ENCODE peak calls at places on chromosomes 12 and 14, in six cellular contexts. T is stimulated activated CD4-positive, alpha-beta T cell treated with anti-CD3 and anti-CD28 coated beads, Interleukin-12 subunit alpha, Interleukin-12 subunit beta, amount 100 ng/mL, for 48 hours; R is amniotic stem cell; Z is mesendoderm; M is glutamatergic neuron; P is Daoy. G is an unnamed sample.
A peak's percentile ranks its signal among the peaks of the same experiment; 100 is the strongest.

GRCh38 chr12:108826115-108826806 is 31.1 kb downstream of the SSH1 start:
- DNase-seq in T (no peak), R (peak; percentile 72), M (no peak), P (peak; percentile 90), Z (peak; percentile 51), G (peak; percentile 65)

GRCh38 chr12:108449478-108449877 is 65.6 kb upstream of the FICD start:
- DNase-seq in T (no peak), P (no peak), R (no peak), M (no peak), Z (peak; percentile 13), G (no peak)

GRCh38 chr12:131364903-131365820 is 345.7 kb upstream of the SFSWAP start:
- DNase-seq in T (no peak), Z (no peak), M (no peak), P (no peak), R (no peak), G (no peak)

GRCh38 chr14:72060460-72060859 is 128.2 kb downstream of the RGS6 start:
- DNase-seq in R (no peak), P (no peak), T (no peak), Z (no peak), M (no peak), G (no peak)

GRCh38 chr14:88502740-88503139 is 52.1 kb downstream of the PTPN21 start:
- DNase-seq in M (no peak), R (no peak), P (no peak), T (no peak), Z (no peak), G (no peak)

GRCh38 chr12:6065131-6065871 is 59.2 kb downstream of the VWF start:
- DNase-seq in T (no peak), Z (no peak), M (no peak), P (no peak), R (no peak), G (no peak)

GRCh38 chr14:24042733-24043132 is 9.1 kb upstream of the CARMIL3 start:
- DNase-seq in Z (no peak), R (no peak), M (no peak), T (no peak), P (no peak), G (no peak)

GRCh38 chr12:122094735-122095561 is 16.4 kb downstream of the MLXIP start:
- DNase-seq in T (no peak), Z (no peak), M (no peak), P (no peak), R (no peak), G (no peak)

GRCh38 chr12:26251600-26251999 is 56.2 kb downstream of the SSPN start:
- DNase-seq in T (no peak), Z (no peak), P (no peak), R (no peak), M (no peak), G (no peak)

GRCh38 chr12:88897723-88898122 is 317.5 kb upstream of the KITLG start:
- DNase-seq in T (no peak), P (no peak), M (no peak), Z (peak; percentile 18), R (no peak), G (no peak)

GRCh38 chr14:64580451-64580850 is 30.7 kb downstream of the PPP1R36 start:
- DNase-seq in T (no peak), M (no peak), Z (no peak), P (no peak), R (peak; percentile 53), G (no peak)

GRCh38 chr12:67909681-67910080 is 79.6 kb upstream of the IFNG-AS1 start:
- DNase-seq in Z (no peak), R (no peak), P (peak; percentile 29), T (no peak), M (no peak), G (no peak)

GRCh38 chr14:63283501-63284248 is 35.1 kb downstream of the GPHB5 start:
- DNase-seq in T (no peak), Z (no peak), M (no peak), P (no peak), R (no peak), G (no peak)

GRCh38 chr14:72613196-72613974 is 280.5 kb downstream of the DPF3 start:
- DNase-seq in Z (no peak), P (peak; percentile 57), T (no peak), M (no peak), R (no peak), G (peak; percentile 89)

GRCh38 chr14:51682411-51682810 is 30.7 kb downstream of the FRMD6 start:
- DNase-seq in Z (peak; percentile 79), R (no peak), T (no peak), M (no peak), P (no peak), G (no peak)

GRCh38 chr12:14384783-14385638 is 19.5 kb downstream of the ATF7IP start:
- DNase-seq in M (peak; percentile 38), R (peak; percentile 27), Z (peak; percentile 94), T (peak; percentile 44), P (peak; percentile 77), G (peak; percentile 45)

GRCh38 chr12:71626098-71626497 is 37.5 kb downstream of the ZFC3H1 start:
- DNase-seq in P (no peak), T (no peak), R (no peak), Z (no peak), M (no peak), G (no peak)

GRCh38 chr12:27064397-27065342 is 17.7 kb downstream of the C12orf71 start:
- DNase-seq in Z (no peak), R (no peak), P (no peak), M (no peak), T (no peak), G (no peak)

GRCh38 chr12:3560295-3560620 is 69.3 kb downstream of the PRMT8 start:
- DNase-seq in T (no peak), P (no peak), M (no peak), Z (no peak), R (no peak), G (no peak)

GRCh38 chr14:94689218-94689984 is 77.2 kb downstream of the SERPINA3 start:
- DNase-seq in R (peak; percentile 13), M (peak; percentile 89), P (peak; percentile 77), T (peak; percentile 25), Z (peak; percentile 74), G (peak; percentile 80)

GRCh38 chr12:85425349-85425612 is 145.3 kb downstream of the ALX1 start:
- DNase-seq in T (no peak), M (no peak), Z (no peak), R (no peak), P (no peak), G (no peak)

GRCh38 chr12:54859502-54859901 is 5.2 kb downstream of the MUCL1 start:
- DNase-seq in Z (peak; percentile 22), M (no peak), P (no peak), T (no peak), R (no peak), G (no peak)

GRCh38 chr12:120798696-120799095 is 73.1 kb downstream of the ACADS start:
- DNase-seq in M (no peak), Z (no peak), R (no peak), T (no peak), P (no peak), G (peak; percentile 10)

GRCh38 chr12:119593578-119594398 is at the start of gene TMEM233:
- DNase-seq in P (peak; percentile 62), Z (peak; percentile 41), M (peak; percentile 69), R (no peak), T (no peak), G (no peak)

GRCh38 chr12:38669530-38669929 is 235.9 kb downstream of the CPNE8 start:
- DNase-seq in M (no peak), T (no peak), R (no peak), P (no peak), Z (peak; percentile 62), G (no peak)

GRCh38 chr12:73863541-73863940 is 674.1 kb upstream of the ATXN7L3B start:
- DNase-seq in M (no peak), T (no peak), P (peak; percentile 67), R (no peak), Z (no peak), G (no peak)

GRCh38 chr12:111868676-111869588 is 26.9 kb downstream of the MAPKAPK5 start:
- DNase-seq in R (no peak), P (no peak), T (no peak), Z (no peak), M (no peak), G (no peak)